ENCODE peak calls at places on chromosome 16, in four cellular contexts. C is keratinocyte, P is endothelial cell of umbilical vein, F is cardiac muscle cell. H is an unnamed sample. For H3K36me3, the result is how much of the 10 kb centered on the place peaks cover.

GRCh38 chr16:68074850-68075249 is 10.3 kb upstream of the NFATC3 start:
- DNase-seq in C (no peak), P (no peak), F (no peak), H (no peak)

GRCh38 chr16:11734025-11734652 is 8.5 kb downstream of the TXNDC11 start:
- DNase-seq in C (no peak), P (no peak), F (no peak), H (no peak)

GRCh38 chr16:11852092-11852809 is 909 bp upstream of the RSL1D1 start:
- DNase-seq in C (no peak), P (no peak), F (peak), H (no peak)

GRCh38 chr16:76976756-76977155 is 214.2 kb upstream of the MON1B start:
- DNase-seq in C (no peak), P (no peak), F (no peak), H (no peak)

GRCh38 chr16:4693956-4694663 is 748 bp downstream of the NUDT16L1 start:
- DNase-seq in C (no peak), P (peak), F (peak), H (peak)

GRCh38 chr16:79754081-79754872 is 153.7 kb upstream of the MAF start:
- DNase-seq in C (no peak), P (no peak), F (peak), H (peak)

GRCh38 chr16:22356930-22357634 is 17.3 kb downstream of the CDR2 start:
- DNase-seq in C (no peak), P (no peak), F (no peak), H (peak)

GRCh38 chr16:86584726-86585721 is 6.7 kb downstream of the FOXL1 start:
- DNase-seq in C (no peak), P (peak), F (no peak), H (peak)

GRCh38 chr16:17459903-17460521 is 10.7 kb downstream of the XYLT1 start:
- DNase-seq in C (no peak), P (no peak), F (no peak), H (no peak)

GRCh38 chr16:3890091-3890490 is 9.6 kb upstream of the CREBBP start:
- DNase-seq in C (no peak), P (no peak), F (no peak), H (no peak)

GRCh38 chr16:64225696-64226095 is 896.2 kb downstream of the CDH11 start:
- DNase-seq in C (no peak), P (no peak), F (no peak), H (no peak)
- TF ChIP-seq CTCF in C (no peak), P (no peak), F (no peak), H (no peak)

GRCh38 chr16:19654147-19654546 is 63.9 kb downstream of the KNOP1 start:
- DNase-seq in C (no peak), P (no peak), F (no peak), H (no peak)

GRCh38 chr16:19644877-19645276 is 73.2 kb downstream of the KNOP1 start:
- DNase-seq in C (no peak), P (no peak), F (peak), H (no peak)

GRCh38 chr16:19655242-19655777 is 62.7 kb downstream of the KNOP1 start:
- DNase-seq in C (no peak), P (no peak), F (no peak), H (no peak)

GRCh38 chr16:19645557-19645981 is 72.5 kb downstream of the KNOP1 start:
- DNase-seq in C (no peak), P (no peak), F (peak), H (peak)

GRCh38 chr16:19649980-19650379 is 68.0 kb downstream of the KNOP1 start:
- DNase-seq in C (no peak), P (no peak), F (no peak), H (no peak)
- H3K36me3 ChIP-seq in C (under half), P (under half), F (under half), H (under half)

GRCh38 chr16:30722443-30722842 is 23.5 kb downstream of the SRCAP start:
- DNase-seq in C (no peak), P (no peak), F (no peak), H (no peak)

GRCh38 chr16:30720694-30721093 is 21.7 kb downstream of the SRCAP start:
- DNase-seq in C (no peak), P (no peak), F (no peak), H (no peak)

GRCh38 chr16:30721606-30722005 is 22.6 kb downstream of the SRCAP start:
- DNase-seq in C (no peak), P (no peak), F (no peak), H (no peak)

GRCh38 chr16:30721167-30721566 is 22.2 kb downstream of the SRCAP start:
- DNase-seq in C (no peak), P (no peak), F (no peak), H (no peak)

DNA sequence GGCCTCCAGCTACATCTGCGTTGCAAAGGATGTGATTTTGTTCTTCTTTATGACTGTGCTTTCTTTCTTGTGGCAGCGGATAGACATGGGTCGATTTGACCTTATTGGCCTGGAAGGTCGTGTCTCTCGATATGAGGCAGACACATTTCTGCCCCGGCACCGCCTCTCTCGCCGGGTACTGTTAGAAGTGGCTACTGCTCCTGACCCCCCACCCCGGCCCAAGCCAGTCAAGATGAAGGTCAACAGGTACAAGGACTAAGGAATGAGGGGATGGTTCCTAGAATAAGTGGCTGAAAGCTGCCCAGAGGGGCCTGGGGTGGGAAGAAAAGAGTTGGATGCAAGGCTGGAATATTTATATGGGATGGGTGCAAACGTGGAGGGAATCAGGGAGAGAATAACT is 21.1 kb downstream of the SRCAP start:
- DNase-seq in C (no peak), P (no peak), F (no peak), H (no peak)
- H3K27ac ChIP-seq in C (no peak), P (no peak), F (no peak), H (no peak)

GRCh38 chr16:20806168-20807050 is at the start of the genes ERI2 and REXO5:
- DNase-seq in C (peak), P (peak), F (peak), H (peak)
- TF ChIP-seq CTCF in C (peak), P (peak), F (peak), H (peak)

GRCh38 chr16:66937725-66938337 is 2.5 kb downstream of the CES2 start:
- DNase-seq in C (no peak), P (no peak), F (no peak), H (no peak)

GRCh38 chr16:66940236-66940635 is 4.9 kb downstream of the CES2 start:
- DNase-seq in C (no peak), P (no peak), F (no peak), H (no peak)

GRCh38 chr16:66936462-66936861 is 1.1 kb downstream of the CES2 start:
- DNase-seq in C (no peak), P (no peak), F (no peak), H (no peak)

GRCh38 chr16:66936889-66937554 is 1.7 kb downstream of the CES2 start:
- DNase-seq in C (no peak), P (no peak), F (no peak), H (no peak)

DNA sequence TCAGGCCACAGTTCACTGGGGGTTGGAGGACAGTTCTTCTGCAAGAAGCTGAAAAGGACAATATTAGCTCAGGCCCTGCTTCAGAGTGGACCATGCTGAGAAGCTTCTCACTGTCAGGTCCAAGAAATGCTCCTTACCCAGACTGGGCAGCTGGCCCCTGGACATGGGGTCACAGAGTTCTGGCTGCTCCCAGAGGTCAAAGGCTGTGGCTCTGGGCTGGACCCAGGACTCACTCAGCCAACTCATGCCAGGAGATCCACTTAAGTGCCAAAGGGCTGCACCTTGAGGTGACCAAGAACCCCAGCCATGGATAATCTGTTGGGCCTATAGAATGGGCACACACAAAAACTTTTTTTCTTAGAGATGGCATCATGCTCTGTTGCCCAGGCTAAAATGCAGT is 4.0 kb downstream of the CES2 start:
- DNase-seq in C (no peak), P (no peak), F (no peak), H (no peak)
- H3K36me3 ChIP-seq in C (under half), P (under half), F (under half), H (under half)

H was measured in brain microvascular endothelial cell.